ENCODE peak calls at places on chromosomes 13 and 19, in eight cellular contexts. P is transverse colon, Z is cardiac muscle cell, U is mammary epithelial cell, C is endothelial cell of umbilical vein, M is thoracic aorta, T is heart left ventricle, B is A673. O is an unnamed sample.

GRCh38 chr13:96817336-96817941 is 176.8 kb downstream of the OXGR1 start:
- DNase-seq in P (no peak), Z (peak; percentile 51), U (peak; percentile 4), C (peak; percentile 10), M (no peak), T (no peak), B (peak; percentile 22), O (no peak)

GRCh38 chr19:8180018-8180417 is 29.2 kb upstream of the CERS4 start:
- DNase-seq in P (no peak), Z (no peak), U (no peak), C (no peak), M (no peak), T (no peak), B (no peak), O (no peak)

GRCh38 chr13:79392882-79393563 is 13.0 kb downstream of the RBM26 start:
- DNase-seq in P (no peak), Z (no peak), U (peak; percentile 91), C (peak; percentile 58), M (no peak), T (no peak), B (no peak), O (no peak)

GRCh38 chr13:49046002-49046401 is 70.3 kb downstream of the FNDC3A start:
- DNase-seq in P (no peak), Z (no peak), U (no peak), C (no peak), M (no peak), T (no peak), B (no peak), O (no peak)

GRCh38 chr13:99018418-99019180 is 40.7 kb upstream of the DOCK9 start:
- DNase-seq in P (no peak), Z (no peak), U (peak; percentile 59), C (no peak), M (no peak), T (no peak), B (no peak), O (no peak)

GRCh38 chr13:89550842-89551422 is 1796.6 kb upstream of the MIR17HG start:
- DNase-seq in P (no peak), Z (no peak), U (peak; percentile 92), C (peak; percentile 36), M (no peak), T (no peak), B (peak; percentile 21), O (no peak)

GRCh38 chr19:12706332-12706718 is 9.9 kb upstream of the FBXW9 start:
- DNase-seq in P (no peak), Z (no peak), U (no peak), C (no peak), M (no peak), T (no peak), B (no peak), O (no peak)

GRCh38 chr19:12450817-12451216 is 10.0 kb upstream of the ZNF443 start:
- DNase-seq in P (no peak), Z (no peak), U (peak; percentile 4), C (no peak), M (no peak), T (no peak), B (no peak), O (no peak)

GRCh38 chr13:110682746-110683145 is 23.2 kb downstream of the CARS2 start:
- DNase-seq in P (no peak), Z (no peak), U (no peak), C (no peak), M (no peak), T (no peak), B (no peak), O (peak; percentile 44)

GRCh38 chr13:52001120-52001731 is 10.0 kb downstream of the ATP7B start:
- DNase-seq in P (no peak), Z (peak; percentile 56), U (no peak), C (peak; percentile 38), M (no peak), T (no peak), B (peak; percentile 63), O (no peak)

GRCh38 chr19:10431943-10432735 is 11.8 kb downstream of the PDE4A start:
- DNase-seq in P (peak; percentile 86), Z (peak; percentile 55), U (no peak), C (no peak), M (no peak), T (peak; percentile 89), B (peak; percentile 61), O (peak; percentile 90)

GRCh38 chr13:112115403-112116091 is 48.6 kb downstream of the SOX1 start:
- DNase-seq in P (no peak), Z (no peak), U (no peak), C (no peak), M (no peak), T (no peak), B (no peak), O (no peak)

GRCh38 chr13:100382787-100383186 is 205.8 kb downstream of the GGACT start:
- DNase-seq in P (no peak), Z (no peak), U (no peak), C (no peak), M (no peak), T (no peak), B (no peak), O (no peak)

GRCh38 chr13:101942038-101942437 is 459.8 kb downstream of the FGF14 start:
- DNase-seq in P (peak; percentile 19), Z (peak; percentile 66), U (peak; percentile 43), C (peak; percentile 28), M (no peak), T (no peak), B (peak; percentile 80), O (no peak)

GRCh38 chr13:112510987-112511715 is 76.8 kb downstream of the TUBGCP3 start:
- DNase-seq in P (no peak), Z (no peak), U (no peak), C (no peak), M (no peak), T (no peak), B (no peak), O (no peak)

GRCh38 chr13:105410602-105411001 is 1124.9 kb downstream of the EFNB2 start:
- DNase-seq in P (peak; percentile 21), Z (peak; percentile 46), U (peak; percentile 53), C (peak; percentile 52), M (no peak), T (peak; percentile 64), B (peak; percentile 69), O (no peak)

GRCh38 chr19:48102870-48103751 is 7.5 kb downstream of the PLA2G4C start:
- DNase-seq in P (peak; percentile 27), Z (peak; percentile 49), U (peak; percentile 66), C (peak; percentile 43), M (no peak), T (no peak), B (peak; percentile 72), O (no peak)

GRCh38 chr13:24307211-24308067 is 1.9 kb upstream of the C1QTNF9 start:
- DNase-seq in P (peak; percentile 33), Z (no peak), U (no peak), C (no peak), M (no peak), T (no peak), B (no peak), O (no peak)

GRCh38 chr19:51784922-51785690 is 9.9 kb upstream of the FPR3 start:
- DNase-seq in P (peak; percentile 50), Z (no peak), U (peak; percentile 98), C (no peak), M (peak; percentile 21), T (peak; percentile 69), B (peak; percentile 56), O (no peak)
- H3K27ac ChIP-seq in P (peak overlapping the region; percentile 13), Z (no peak overlapping the region), U (peak overlapping the region; percentile 58), C (no peak overlapping the region), M (no peak overlapping the region), T (peak overlapping the region; percentile 60), B (no peak overlapping the region), O (no peak overlapping the region)

GRCh38 chr19:2207991-2208860 is 27.9 kb downstream of the PLEKHJ1 start:
- DNase-seq in P (peak; percentile 63), Z (peak; percentile 12), U (no peak), C (peak; percentile 53), M (peak; percentile 12), T (no peak), B (peak; percentile 82), O (peak; percentile 82)
- H3K4me1 ChIP-seq in P (peaks cover 29% of the 10 kb centered on the region), Z (no peaks in the 10 kb centered on the region), U (no peaks in the 10 kb centered on the region), C (peaks cover 7% of the 10 kb centered on the region), M (no peaks in the 10 kb centered on the region), T (peaks cover 13% of the 10 kb centered on the region), B (no peaks in the 10 kb centered on the region), O (no peaks in the 10 kb centered on the region)

GRCh38 chr13:20497376-20497775 is 28.3 kb downstream of the CRYL1 start:
- DNase-seq in P (no peak), Z (no peak), U (no peak), C (no peak), M (no peak), T (no peak), B (no peak), O (no peak)

GRCh38 chr13:20492641-20493040 is 33.0 kb downstream of the CRYL1 start:
- DNase-seq in P (peak; percentile 30), Z (peak; percentile 21), U (peak; percentile 45), C (peak; percentile 40), M (no peak), T (no peak), B (peak; percentile 49), O (no peak)

GRCh38 chr13:20498129-20498528 is 27.5 kb downstream of the CRYL1 start:
- DNase-seq in P (no peak), Z (no peak), U (no peak), C (no peak), M (no peak), T (no peak), B (no peak), O (no peak)

GRCh38 chr13:20494656-20495055 is 31.0 kb downstream of the CRYL1 start:
- DNase-seq in P (no peak), Z (no peak), U (peak; percentile 38), C (no peak), M (no peak), T (no peak), B (no peak), O (no peak)

DNA sequence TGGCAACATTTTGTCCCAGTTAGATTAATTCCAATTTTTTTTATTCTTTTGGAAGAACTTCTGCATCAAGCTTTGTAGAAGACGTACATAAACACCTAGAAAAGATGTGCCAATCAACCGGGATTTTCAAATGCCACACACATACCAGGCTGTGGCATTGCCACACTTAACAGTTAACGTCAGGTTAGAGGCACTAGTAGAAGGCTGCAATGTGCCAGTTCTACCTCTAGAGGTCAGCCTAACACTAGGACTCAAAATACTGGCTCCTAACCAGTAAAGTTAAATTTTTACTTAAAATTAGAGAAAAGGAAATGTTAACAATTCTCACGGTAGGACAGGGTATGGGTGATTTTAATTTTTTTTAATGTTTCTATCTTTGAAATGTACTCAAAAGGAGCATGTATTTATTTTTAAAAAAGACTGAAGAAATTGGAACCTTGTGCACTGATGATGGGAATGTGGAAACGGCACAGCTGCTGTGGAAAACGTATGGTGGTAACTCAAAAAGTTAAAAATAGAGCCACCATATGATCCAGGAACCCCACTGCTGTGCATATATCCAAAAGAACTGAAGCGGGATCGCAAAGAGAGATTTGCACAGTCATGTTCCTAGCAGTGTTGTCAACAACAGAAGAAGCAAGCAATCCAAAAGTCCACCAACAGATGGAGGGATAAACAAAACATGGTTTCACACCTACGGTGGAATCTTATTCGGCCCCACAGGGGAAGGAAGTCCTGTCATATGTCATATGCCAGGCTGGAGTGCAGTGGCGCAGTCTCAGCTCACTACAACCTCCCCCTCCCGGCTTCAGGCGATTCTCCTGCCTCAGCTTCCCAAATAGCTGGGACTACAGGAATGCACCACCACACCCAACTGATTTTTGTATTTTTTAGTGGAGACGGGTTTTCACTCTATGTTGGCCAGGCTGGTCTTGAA is 30.3 kb downstream of the CRYL1 start:
- DNase-seq in P (peak; percentile 73), Z (peak; percentile 72), U (peak; percentile 56), C (peak; percentile 76), M (peak; percentile 30), T (no peak), B (peak; percentile 75), O (peak; percentile 69)
- H3K27ac ChIP-seq in P (peak overlapping the region; percentile 34), Z (no peak overlapping the region), U (no peak overlapping the region), C (peak overlapping the region; percentile 34), M (no peak overlapping the region), T (peak overlapping the region; percentile 42), B (no peak overlapping the region), O (no peak overlapping the region)

GRCh38 chr13:76937416-76937815 is 10.9 kb upstream of the ACOD1 start:
- DNase-seq in P (no peak), Z (no peak), U (peak; percentile 93), C (peak; percentile 86), M (no peak), T (no peak), B (peak; percentile 81), O (no peak)
- H3K4me1 ChIP-seq in P (no peaks in the 10 kb centered on the region), Z (no peaks in the 10 kb centered on the region), U (peaks cover 27% of the 10 kb centered on the region), C (no peaks in the 10 kb centered on the region), M (peaks cover 4% of the 10 kb centered on the region), T (no peaks in the 10 kb centered on the region), B (peaks cover 5% of the 10 kb centered on the region), O (no peaks in the 10 kb centered on the region)